ENCODE peak calls at places on chromosomes 3 and 15, in eight cellular contexts. I is pancreas, V is GM10248, D is body of pancreas, F is endothelial cell, R is RWPE2, Q is foreskin fibroblast, U is spleen. J is an unnamed sample.
A peak's percentile ranks its signal among the peaks of the same experiment; 100 is the strongest.

GRCh38 chr15:82554351-82554750 is 14.1 kb upstream of the RPS17 start:
- DNase-seq in I (no peak), V (no peak), D (no peak), F (no peak), R (no peak), Q (peak; percentile 45), U (no peak), J (no peak)

GRCh38 chr15:63946524-63947065 is 99.7 kb downstream of the DAPK2 start:
- DNase-seq in I (no peak), V (no peak), D (no peak), F (no peak), R (no peak), Q (no peak), U (no peak), J (no peak)

GRCh38 chr3:23629181-23629893 is 176.4 kb upstream of the UBE2E1 start:
- DNase-seq in I (no peak), V (no peak), D (peak; percentile 39), F (no peak), R (no peak), Q (peak; percentile 60), U (no peak), J (no peak)

GRCh38 chr3:63135362-63135761 is 142.7 kb upstream of the SYNPR start:
- DNase-seq in I (no peak), V (no peak), D (no peak), F (no peak), R (no peak), Q (no peak), U (no peak), J (no peak)

GRCh38 chr3:23590424-23590823 is 215.3 kb upstream of the UBE2E1 start:
- DNase-seq in I (no peak), V (no peak), D (no peak), F (no peak), R (no peak), Q (no peak), U (no peak), J (no peak)

GRCh38 chr15:70023064-70023768 is 74.5 kb downstream of the TLE3 start:
- DNase-seq in I (no peak), V (peak; percentile 72), D (no peak), F (no peak), R (no peak), Q (peak; percentile 61), U (peak; percentile 58), J (peak; percentile 78)

GRCh38 chr3:41716391-41716910 is 245.5 kb downstream of the ULK4 start:
- DNase-seq in I (no peak), V (no peak), D (no peak), F (no peak), R (no peak), Q (peak; percentile 27), U (no peak), J (no peak)

GRCh38 chr3:48306860-48307530 is 26.5 kb downstream of the SPINK8 start:
- DNase-seq in I (no peak), V (no peak), D (no peak), F (no peak), R (no peak), Q (no peak), U (no peak), J (no peak)

GRCh38 chr15:82137261-82137660 is 91.4 kb upstream of the MEX3B start:
- DNase-seq in I (no peak), V (no peak), D (no peak), F (no peak), R (no peak), Q (no peak), U (no peak), J (no peak)

GRCh38 chr3:154783053-154784037 is 296.8 kb upstream of the MME start:
- DNase-seq in I (no peak), V (no peak), D (no peak), F (no peak), R (no peak), Q (no peak), U (no peak), J (no peak)

GRCh38 chr3:172641291-172641690 is 69.6 kb downstream of the NCEH1 start:
- DNase-seq in I (no peak), V (no peak), D (no peak), F (no peak), R (no peak), Q (no peak), U (no peak), J (no peak)

GRCh38 chr3:99789322-99789721 is 28.3 kb upstream of the CMSS1 start:
- DNase-seq in I (no peak), V (peak; percentile 37), D (peak; percentile 36), F (peak; percentile 28), R (no peak), Q (peak; percentile 88), U (no peak), J (peak; percentile 33)

GRCh38 chr3:112306825-112307224 is 12.8 kb upstream of the SLC9C1 start:
- DNase-seq in I (no peak), V (no peak), D (no peak), F (no peak), R (no peak), Q (no peak), U (no peak), J (no peak)

GRCh38 chr3:112303811-112304325 is 9.9 kb upstream of the SLC9C1 start:
- DNase-seq in I (no peak), V (no peak), D (no peak), F (peak; percentile 10), R (no peak), Q (peak; percentile 63), U (no peak), J (peak; percentile 8)

GRCh38 chr3:112302061-112302830 is 8.2 kb upstream of the SLC9C1 start:
- DNase-seq in I (no peak), V (no peak), D (no peak), F (peak; percentile 15), R (no peak), Q (peak; percentile 6), U (no peak), J (no peak)

GRCh38 chr3:112302881-112303761 is 9.1 kb upstream of the SLC9C1 start:
- DNase-seq in I (peak; percentile 47), V (no peak), D (no peak), F (peak; percentile 8), R (no peak), Q (peak; percentile 40), U (no peak), J (peak; percentile 13)

DNA sequence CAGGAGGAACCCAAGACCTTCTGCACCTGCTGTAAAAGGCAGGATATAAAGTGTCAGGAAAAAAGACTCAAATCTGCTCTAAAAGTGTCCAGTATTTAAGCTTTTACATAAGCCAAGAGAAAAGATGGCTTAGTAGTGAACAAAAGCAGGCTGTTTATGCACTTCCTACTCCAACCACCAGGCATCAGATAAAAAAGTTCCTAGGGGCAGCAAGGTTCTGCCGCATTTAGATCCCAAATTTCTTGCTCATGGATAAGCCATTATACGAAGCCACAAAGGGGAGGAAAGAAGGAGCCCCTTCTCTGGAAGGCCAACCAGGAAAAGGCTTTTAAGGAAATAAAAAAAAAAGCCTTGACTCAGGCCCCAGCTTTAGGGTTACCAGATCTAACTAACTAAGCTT is 10.6 kb upstream of the SLC9C1 start:
- DNase-seq in I (no peak), V (no peak), D (no peak), F (peak; percentile 12), R (no peak), Q (peak; percentile 40), U (no peak), J (no peak)
- TF ChIP-seq CTCF in I (no peak), V (no peak), D (peak; percentile 14), F (peak; percentile 65), R (no peak), Q (no peak), U (no peak), J (no peak)

DNA sequence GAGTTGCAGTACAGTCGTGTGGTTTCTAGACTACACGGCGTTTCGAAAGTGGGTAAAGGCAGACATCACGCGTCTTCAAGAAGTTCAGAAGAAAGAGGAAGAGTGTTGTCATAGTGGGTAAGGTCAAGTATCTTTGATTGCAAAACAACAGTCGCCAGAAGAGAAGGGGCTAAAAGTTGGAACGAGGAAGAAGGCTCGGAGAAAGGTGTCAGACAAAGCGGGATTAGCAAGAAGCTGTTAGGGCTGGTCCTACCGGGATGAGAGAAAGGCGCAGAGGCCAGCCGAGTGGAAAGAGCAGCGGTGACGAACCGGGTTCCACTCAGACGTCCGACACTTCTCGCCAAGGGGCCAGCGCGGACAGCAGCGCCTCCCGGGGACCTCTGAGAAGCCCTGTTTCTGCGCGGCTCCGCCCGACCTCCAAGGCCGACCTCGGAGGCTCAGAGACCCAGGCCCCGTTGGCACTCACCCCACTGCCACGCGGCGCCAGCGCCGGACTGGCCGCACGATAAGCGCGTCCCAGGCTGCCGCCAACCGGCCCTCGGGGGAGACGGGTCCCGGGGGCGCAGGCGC is 480 bp downstream of the ADPGK start:
- DNase-seq in I (no peak), V (peak; percentile 66), D (peak; percentile 51), F (no peak), R (peak; percentile 77), Q (no peak), U (no peak), J (peak; percentile 62)
- TF ChIP-seq CTCF in I (no peak), V (no peak), D (peak; percentile 6), F (no peak), R (no peak), Q (no peak), U (no peak), J (no peak)

GRCh38 chr3:97138914-97139541 is 324.6 kb downstream of the EPHA6 start:
- DNase-seq in I (no peak), V (no peak), D (no peak), F (no peak), R (no peak), Q (no peak), U (no peak), J (no peak)
- TF ChIP-seq CTCF in I (no peak), V (no peak), D (no peak), F (peak; percentile 56), R (no peak), Q (no peak), U (no peak), J (no peak)

GRCh38 chr3:52004906-52005395 is 9.3 kb upstream of the RPL29 start:
- DNase-seq in I (no peak), V (no peak), D (no peak), F (no peak), R (no peak), Q (no peak), U (no peak), J (no peak)

GRCh38 chr3:52006017-52006819 is 10.5 kb upstream of the RPL29 start:
- DNase-seq in I (no peak), V (no peak), D (no peak), F (no peak), R (no peak), Q (no peak), U (no peak), J (no peak)

GRCh38 chr3:52005571-52005986 is 9.9 kb upstream of the RPL29 start:
- DNase-seq in I (peak; percentile 90), V (no peak), D (peak; percentile 82), F (no peak), R (no peak), Q (peak; percentile 84), U (no peak), J (no peak)

GRCh38 chr3:52002768-52003167 is 7.1 kb upstream of the RPL29 start:
- DNase-seq in I (no peak), V (no peak), D (no peak), F (no peak), R (no peak), Q (no peak), U (no peak), J (no peak)

DNA sequence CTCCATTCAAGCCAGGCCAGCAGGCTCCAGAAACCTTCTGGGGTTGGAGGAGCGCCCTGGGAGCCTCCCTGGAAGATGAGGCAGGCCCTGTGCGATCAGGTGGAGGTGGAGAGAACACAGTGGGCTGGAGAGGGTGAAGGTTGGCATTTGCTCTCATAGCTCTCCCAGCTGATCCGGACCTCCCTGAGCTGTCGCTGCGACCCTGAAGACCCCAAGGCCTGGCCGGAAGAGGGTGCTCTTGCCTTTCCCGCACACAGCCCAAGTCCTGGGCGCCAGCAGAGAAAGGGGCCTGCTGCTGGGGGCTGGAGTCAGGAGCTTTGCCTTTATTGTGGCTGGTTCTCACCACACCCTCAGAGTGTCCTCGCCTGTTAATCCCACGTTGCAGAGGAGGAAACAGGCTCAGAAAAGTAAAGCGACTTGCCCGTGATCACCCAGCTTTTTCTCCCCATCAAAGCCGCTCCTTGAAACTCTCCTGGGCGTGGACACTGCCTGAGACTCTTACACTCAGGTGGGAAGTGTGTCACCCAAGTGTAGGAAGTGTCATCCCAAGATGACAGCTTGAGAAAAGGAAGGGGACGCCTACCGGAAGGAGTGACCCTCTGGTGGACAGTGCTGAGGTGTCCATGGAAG is 8.6 kb upstream of the RPL29 start:
- DNase-seq in I (no peak), V (no peak), D (no peak), F (peak; percentile 55), R (no peak), Q (peak; percentile 82), U (no peak), J (peak; percentile 64)
- TF ChIP-seq CTCF in I (no peak), V (peak; percentile 33), D (no peak), F (peak; percentile 17), R (peak; percentile 40), Q (peak; percentile 64), U (no peak), J (peak; percentile 26)

J was measured in GM13976.